ENCODE peak calls at places on chromosomes 16 and 17, in eight cellular contexts. N is EL; U is cortex of kidney; Y is posterior cingulate gyrus; M is hypothalamus; W is activated CD8-positive, alpha-beta T cell treated with anti-CD3 and anti-CD28 coated beads, Interleukin-2, amount 10 ng/mL, durations not matched to agents 7 days and 5 days; D is A549; V is GM18507. H is an unnamed sample.

GRCh38 chr17:48045270-48046001 is 2.7 kb upstream of the NFE2L1 start:
- DNase-seq in N (peak), U (no peak), Y (peak), M (no peak), W (no peak), D (no peak), V (no peak), H (no peak)

GRCh38 chr17:42845918-42846593 is 1.7 kb downstream of the AOC2 start:
- DNase-seq in N (no peak), U (no peak), Y (no peak), M (no peak), W (no peak), D (no peak), V (no peak), H (no peak)

GRCh38 chr16:56861092-56861610 is 3.9 kb upstream of the SLC12A3 start:
- DNase-seq in N (peak), U (no peak), Y (no peak), M (no peak), W (no peak), D (peak), V (no peak), H (no peak)

GRCh38 chr16:84467256-84467655 is 37.2 kb downstream of the MEAK7 start:
- DNase-seq in N (no peak), U (no peak), Y (no peak), M (no peak), W (no peak), D (no peak), V (no peak), H (no peak)

GRCh38 chr16:2497641-2498040 is 16.1 kb upstream of the ATP6V0C start:
- DNase-seq in N (no peak), U (no peak), Y (no peak), M (no peak), W (no peak), D (no peak), V (no peak), H (no peak)

GRCh38 chr16:102060-102855 is 24.2 kb downstream of the MPG start:
- DNase-seq in N (no peak), U (no peak), Y (no peak), M (no peak), W (no peak), D (no peak), V (no peak), H (no peak)

GRCh38 chr16:22671301-22672076 is 142.5 kb upstream of the HS3ST2 start:
- DNase-seq in N (no peak), U (no peak), Y (no peak), M (no peak), W (no peak), D (no peak), V (no peak), H (no peak)

GRCh38 chr17:33053641-33054040 is 62.0 kb downstream of the SPACA3 start:
- DNase-seq in N (no peak), U (no peak), Y (no peak), M (no peak), W (no peak), D (no peak), V (no peak), H (no peak)

GRCh38 chr16:56355221-56355620 is 70.1 kb downstream of the AMFR start:
- DNase-seq in N (no peak), U (no peak), Y (no peak), M (no peak), W (no peak), D (no peak), V (no peak), H (peak)

GRCh38 chr17:49952912-49953497 is 16.0 kb upstream of the DLX4 start:
- DNase-seq in N (peak), U (no peak), Y (no peak), M (no peak), W (no peak), D (no peak), V (no peak), H (no peak)

GRCh38 chr16:57732011-57732410 is 3.6 kb upstream of the KATNB1 start:
- DNase-seq in N (peak), U (no peak), Y (no peak), M (no peak), W (no peak), D (no peak), V (no peak), H (no peak)

H was measured in frontal cortex.